ENCODE peak calls at places on chromosome 14, in seven cellular contexts. V is islet precursor cell; Q is effector memory CD4-positive, alpha-beta T cell; I is NCI-H460; U is GM12865; A is amniotic stem cell; C is cardiac muscle cell. J is an unnamed sample.

GRCh38 chr14:68394719-68395117 is 398.1 kb downstream of the ZFP36L1 start:
- DNase-seq in A (no peak), Q (no peak), V (no peak), I (no peak), C (no peak), U (no peak), J (no peak)

GRCh38 chr14:60656755-60657608 is 7.7 kb upstream of the SIX1 start:
- DNase-seq in I (peak; percentile 54), Q (no peak), C (peak; percentile 74), A (no peak), V (peak; percentile 85), U (peak; percentile 91), J (no peak)

GRCh38 chr14:99422220-99423010 is 58.2 kb downstream of the SETD3 start:
- DNase-seq in Q (no peak), V (no peak), U (no peak), I (no peak), C (no peak), A (no peak), J (no peak)

GRCh38 chr14:64113279-64113678 is 180.9 kb downstream of the ESR2 start:
- DNase-seq in A (no peak), C (no peak), U (no peak), Q (no peak), I (no peak), V (no peak), J (no peak)

GRCh38 chr14:104651876-104652260 is 37.5 kb upstream of the INF2 start:
- DNase-seq in I (no peak), A (no peak), U (no peak), V (no peak), Q (no peak), C (no peak), J (no peak)

GRCh38 chr14:90559811-90560492 is 163.1 kb downstream of the CALM1 start:
- DNase-seq in C (no peak), I (no peak), Q (no peak), A (no peak), U (no peak), V (no peak), J (no peak)

GRCh38 chr14:50061664-50062437 is 54.5 kb downstream of the VCPKMT start:
- DNase-seq in U (peak; percentile 95), C (peak; percentile 41), V (peak; percentile 89), A (no peak), Q (peak; percentile 54), I (no peak), J (peak; percentile 50)

GRCh38 chr14:92783813-92784431 is 10.2 kb upstream of the GOLGA5 start:
- DNase-seq in I (peak; percentile 70), Q (no peak), U (peak; percentile 75), A (peak; percentile 2), V (no peak), C (peak; percentile 79), J (peak; percentile 2)

GRCh38 chr14:76762617-76763361 is 1.5 kb downstream of the VASH1 start:
- DNase-seq in A (no peak), C (no peak), I (no peak), V (peak; percentile 43), Q (no peak), U (no peak), J (no peak)

J was measured in stimulated activated naive CD4-positive, alpha-beta T cell treated with Interleukin-2 at 50 U/mL for 16 hours.